ENCODE peak calls at places on chromosomes 13 and 19, in five cellular contexts. One of them, this sample, is unnamed.

GRCh38 chr19:14167594-14168138 is 31.3 kb upstream of the ASF1B start:
- DNase-seq in AG09309: no peak
- DNase-seq in mammary epithelial cell: no peak
- DNase-seq in A549: no peak
- DNase-seq in progenitor cell of endocrine pancreas: no peak
- DNase-seq in this sample: no peak

GRCh38 chr13:34757441-34757840 is 184.6 kb upstream of the NBEA start:
- DNase-seq in AG09309: no peak
- DNase-seq in mammary epithelial cell: peak; percentile 65
- DNase-seq in A549: no peak
- DNase-seq in progenitor cell of endocrine pancreas: no peak
- DNase-seq in this sample: no peak

GRCh38 chr19:42344336-42344893 is 19.0 kb downstream of the MEGF8 start:
- DNase-seq in AG09309: no peak
- DNase-seq in mammary epithelial cell: no peak
- DNase-seq in A549: no peak
- DNase-seq in progenitor cell of endocrine pancreas: no peak
- DNase-seq in this sample: no peak

GRCh38 chr13:24605923-24606372 is 74.3 kb upstream of the ATP12A start:
- DNase-seq in AG09309: peak; percentile 23
- DNase-seq in mammary epithelial cell: peak; percentile 36
- DNase-seq in A549: peak; percentile 34
- DNase-seq in progenitor cell of endocrine pancreas: no peak
- DNase-seq in this sample: no peak

GRCh38 chr13:76758257-76758656 is 127.9 kb downstream of the KCTD12 start:
- DNase-seq in AG09309: no peak
- DNase-seq in mammary epithelial cell: no peak
- DNase-seq in A549: no peak
- DNase-seq in progenitor cell of endocrine pancreas: no peak
- DNase-seq in this sample: no peak

GRCh38 chr19:803686-804418 is 6.6 kb downstream of the PTBP1 start:
- DNase-seq in AG09309: no peak
- DNase-seq in mammary epithelial cell: no peak
- DNase-seq in A549: no peak
- DNase-seq in progenitor cell of endocrine pancreas: no peak
- DNase-seq in this sample: no peak

GRCh38 chr13:79593611-79594275 is 112.8 kb downstream of the NDFIP2 start:
- DNase-seq in AG09309: peak; percentile 33
- DNase-seq in mammary epithelial cell: peak; percentile 98
- DNase-seq in A549: no peak
- DNase-seq in progenitor cell of endocrine pancreas: no peak
- DNase-seq in this sample: no peak

GRCh38 chr13:74210693-74211393 is 76.6 kb upstream of the KLF12 start:
- DNase-seq in AG09309: peak; percentile 98
- DNase-seq in mammary epithelial cell: peak; percentile 96
- DNase-seq in A549: peak; percentile 15
- DNase-seq in progenitor cell of endocrine pancreas: no peak
- DNase-seq in this sample: no peak

GRCh38 chr13:49690990-49691886 is at the start of gene EBPL:
- DNase-seq in AG09309: no peak
- DNase-seq in mammary epithelial cell: peak; percentile 98
- DNase-seq in A549: peak; percentile 87
- DNase-seq in progenitor cell of endocrine pancreas: peak; percentile 85
- DNase-seq in this sample: peak; percentile 96

GRCh38 chr13:23349127-23349897 is 84.2 kb downstream of the SACS start:
- DNase-seq in AG09309: peak; percentile 57
- DNase-seq in mammary epithelial cell: no peak
- DNase-seq in A549: no peak
- DNase-seq in progenitor cell of endocrine pancreas: no peak
- DNase-seq in this sample: no peak

GRCh38 chr19:18202759-18203407 is 959 bp downstream of the RAB3A start:
- DNase-seq in AG09309: no peak
- DNase-seq in mammary epithelial cell: peak; percentile 9
- DNase-seq in A549: no peak
- DNase-seq in progenitor cell of endocrine pancreas: no peak
- DNase-seq in this sample: no peak

GRCh38 chr13:74930402-74931165 is 551.4 kb downstream of the TBC1D4 start:
- DNase-seq in AG09309: peak; percentile 37
- DNase-seq in mammary epithelial cell: peak; percentile 77
- DNase-seq in A549: no peak
- DNase-seq in progenitor cell of endocrine pancreas: no peak
- DNase-seq in this sample: no peak

GRCh38 chr19:53985863-53986262 is 5.6 kb upstream of the CACNG6 start:
- DNase-seq in AG09309: no peak
- DNase-seq in mammary epithelial cell: no peak
- DNase-seq in A549: no peak
- DNase-seq in progenitor cell of endocrine pancreas: no peak
- DNase-seq in this sample: no peak

GRCh38 chr19:42246143-42246868 is 3.9 kb upstream of the GSK3A start:
- DNase-seq in AG09309: peak; percentile 52
- DNase-seq in mammary epithelial cell: peak; percentile 57
- DNase-seq in A549: peak; percentile 85
- DNase-seq in progenitor cell of endocrine pancreas: no peak
- DNase-seq in this sample: peak; percentile 92

GRCh38 chr19:49017666-49018351 is 918 bp upstream of the LHB start:
- DNase-seq in AG09309: no peak
- DNase-seq in mammary epithelial cell: no peak
- DNase-seq in A549: no peak
- DNase-seq in progenitor cell of endocrine pancreas: peak; percentile 59
- DNase-seq in this sample: peak; percentile 90

GRCh38 chr13:64723735-64724134 is 2506.4 kb downstream of the PCDH9 start:
- DNase-seq in AG09309: peak; percentile 63
- DNase-seq in mammary epithelial cell: peak; percentile 90
- DNase-seq in A549: peak; percentile 90
- DNase-seq in progenitor cell of endocrine pancreas: no peak
- DNase-seq in this sample: no peak

GRCh38 chr19:10277795-10278583 is 7.1 kb downstream of the ICAM1 start:
- DNase-seq in AG09309: no peak
- DNase-seq in mammary epithelial cell: no peak
- DNase-seq in A549: no peak
- DNase-seq in progenitor cell of endocrine pancreas: no peak
- DNase-seq in this sample: no peak

GRCh38 chr13:23750383-23751121 is 138.6 kb downstream of the MIPEP start:
- DNase-seq in AG09309: no peak
- DNase-seq in mammary epithelial cell: no peak
- DNase-seq in A549: no peak
- DNase-seq in progenitor cell of endocrine pancreas: no peak
- DNase-seq in this sample: no peak

GRCh38 chr13:22496803-22497508 is 683.8 kb upstream of the SGCG start:
- DNase-seq in AG09309: no peak
- DNase-seq in mammary epithelial cell: no peak
- DNase-seq in A549: no peak
- DNase-seq in progenitor cell of endocrine pancreas: no peak
- DNase-seq in this sample: no peak

GRCh38 chr19:16248380-16249023 is 50.8 kb downstream of the AP1M1 start:
- DNase-seq in AG09309: no peak
- DNase-seq in mammary epithelial cell: no peak
- DNase-seq in A549: no peak
- DNase-seq in progenitor cell of endocrine pancreas: no peak
- DNase-seq in this sample: no peak

GRCh38 chr19:18562086-18562485 is 4.4 kb downstream of the KXD1 start:
- DNase-seq in AG09309: no peak
- DNase-seq in mammary epithelial cell: no peak
- DNase-seq in A549: no peak
- DNase-seq in progenitor cell of endocrine pancreas: no peak
- DNase-seq in this sample: no peak

GRCh38 chr13:109394311-109394988 is 391.9 kb downstream of the IRS2 start:
- DNase-seq in AG09309: no peak
- DNase-seq in mammary epithelial cell: no peak
- DNase-seq in A549: no peak
- DNase-seq in progenitor cell of endocrine pancreas: no peak
- DNase-seq in this sample: no peak

GRCh38 chr19:51488491-51488890 is 10.2 kb downstream of the CEACAM18 start:
- DNase-seq in AG09309: no peak
- DNase-seq in mammary epithelial cell: no peak
- DNase-seq in A549: no peak
- DNase-seq in progenitor cell of endocrine pancreas: no peak
- DNase-seq in this sample: peak; percentile 63

GRCh38 chr19:51493776-51494175 is 7.8 kb downstream of the SIGLEC12 start:
- DNase-seq in AG09309: no peak
- DNase-seq in mammary epithelial cell: no peak
- DNase-seq in A549: no peak
- DNase-seq in progenitor cell of endocrine pancreas: no peak
- DNase-seq in this sample: peak; percentile 10

GRCh38 chr19:51490676-51491075 is 10.9 kb downstream of the SIGLEC12 start:
- DNase-seq in AG09309: no peak
- DNase-seq in mammary epithelial cell: no peak
- DNase-seq in A549: no peak
- DNase-seq in progenitor cell of endocrine pancreas: no peak
- DNase-seq in this sample: peak; percentile 67

GRCh38 chr19:51489113-51489512 is 10.8 kb downstream of the CEACAM18 start:
- DNase-seq in AG09309: no peak
- DNase-seq in mammary epithelial cell: no peak
- DNase-seq in A549: no peak
- DNase-seq in progenitor cell of endocrine pancreas: no peak
- DNase-seq in this sample: peak; percentile 15

DNA sequence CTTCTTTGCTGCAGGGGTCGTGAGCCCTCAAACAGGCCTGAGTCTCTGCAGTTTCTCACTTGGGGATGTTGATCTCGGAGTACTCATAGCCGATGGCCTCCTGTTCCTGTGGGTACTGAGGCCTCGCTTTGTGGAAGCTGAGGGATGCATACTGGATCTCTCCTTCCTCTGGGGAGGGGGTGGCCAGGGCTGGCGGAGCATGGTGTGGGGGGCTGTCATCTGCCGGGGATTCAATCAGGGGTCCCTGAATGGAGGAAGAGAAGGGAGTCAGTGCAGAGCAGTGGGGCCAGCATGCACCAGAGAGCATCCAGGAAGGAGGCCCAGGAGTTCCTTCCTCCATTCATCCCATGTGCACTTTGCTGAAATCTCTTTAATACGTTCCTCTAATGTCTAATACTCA is 10.0 kb downstream of the SIGLEC12 start:
- DNase-seq in AG09309: no peak
- DNase-seq in mammary epithelial cell: no peak
- DNase-seq in A549: no peak
- DNase-seq in progenitor cell of endocrine pancreas: no peak
- DNase-seq in this sample: peak; percentile 56
- TF ChIP-seq CTCF in AG09309: no peak
- TF ChIP-seq CTCF in mammary epithelial cell: no peak
- TF ChIP-seq CTCF in A549: no peak
- TF ChIP-seq CTCF in progenitor cell of endocrine pancreas: no peak
- TF ChIP-seq CTCF in this sample: no peak

GRCh38 chr19:44024900-44025216 is 321 bp upstream of the ZNF222 start:
- DNase-seq in AG09309: no peak
- DNase-seq in mammary epithelial cell: no peak
- DNase-seq in A549: no peak
- DNase-seq in progenitor cell of endocrine pancreas: no peak
- DNase-seq in this sample: no peak

GRCh38 chr19:44021221-44021620 is 4.0 kb upstream of the ZNF222 start:
- DNase-seq in AG09309: no peak
- DNase-seq in mammary epithelial cell: no peak
- DNase-seq in A549: no peak
- DNase-seq in progenitor cell of endocrine pancreas: no peak
- DNase-seq in this sample: no peak

GRCh38 chr19:44025217-44025936 is at the start of gene ZNF222:
- DNase-seq in AG09309: peak; percentile 44
- DNase-seq in mammary epithelial cell: peak; percentile 84
- DNase-seq in A549: peak; percentile 89
- DNase-seq in progenitor cell of endocrine pancreas: peak; percentile 43
- DNase-seq in this sample: peak; percentile 89

GRCh38 chr19:44019498-44019897 is 5.7 kb upstream of the ZNF222 start:
- DNase-seq in AG09309: no peak
- DNase-seq in mammary epithelial cell: no peak
- DNase-seq in A549: no peak
- DNase-seq in progenitor cell of endocrine pancreas: no peak
- DNase-seq in this sample: no peak
- TF ChIP-seq CTCF in AG09309: no peak
- TF ChIP-seq CTCF in mammary epithelial cell: no peak
- TF ChIP-seq CTCF in A549: no peak
- TF ChIP-seq CTCF in progenitor cell of endocrine pancreas: no peak
- TF ChIP-seq CTCF in this sample: no peak

DNA sequence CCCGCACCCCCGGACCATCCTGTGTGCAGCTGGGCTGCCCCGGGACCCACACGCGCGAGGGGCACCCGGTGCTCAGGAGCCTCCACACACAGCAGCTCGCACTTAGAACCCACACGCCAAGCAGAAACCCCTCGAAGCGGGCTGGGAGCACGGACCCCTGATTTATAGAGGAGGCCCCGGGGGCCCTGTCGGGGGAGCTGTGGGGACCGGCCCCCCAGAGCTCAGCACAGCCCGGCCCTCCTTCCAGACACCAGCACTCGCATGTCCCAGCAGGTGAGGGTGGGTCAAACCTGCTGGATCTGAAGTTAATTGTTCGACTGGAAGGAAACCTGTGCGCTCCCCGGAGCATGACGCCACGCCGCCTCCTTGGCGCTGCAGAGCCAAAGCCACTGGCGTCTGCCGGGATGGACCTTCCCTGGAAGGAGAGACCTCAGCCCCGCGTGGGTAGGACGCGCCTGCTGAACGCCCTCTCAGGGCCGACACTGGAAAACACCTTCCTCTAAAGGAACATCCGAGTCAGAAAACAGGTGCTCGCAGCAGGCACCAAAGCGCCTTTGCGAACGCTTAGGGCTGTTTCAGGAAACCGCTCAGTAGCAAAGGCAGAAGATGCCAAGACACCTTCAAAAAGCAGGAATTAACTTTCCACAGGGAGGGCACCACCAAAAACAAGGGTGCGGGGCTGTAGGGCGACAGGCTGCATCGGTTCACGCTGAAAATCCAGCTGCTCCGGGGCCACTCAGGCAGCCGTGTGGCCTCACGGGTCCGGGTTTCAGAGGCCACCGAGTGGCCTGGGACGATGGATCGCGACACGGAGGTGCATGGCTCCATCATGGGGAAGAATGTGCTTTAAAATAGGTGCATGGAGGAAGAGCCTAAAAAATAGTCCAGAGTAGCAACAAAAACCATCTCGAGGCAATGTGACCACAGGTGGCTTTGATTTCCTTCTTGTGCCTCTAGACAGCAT is 37.8 kb upstream of the GRTP1 start:
- DNase-seq in AG09309: no peak
- DNase-seq in mammary epithelial cell: no peak
- DNase-seq in A549: no peak
- DNase-seq in progenitor cell of endocrine pancreas: no peak
- DNase-seq in this sample: no peak
- TF ChIP-seq CTCF in AG09309: no peak
- TF ChIP-seq CTCF in mammary epithelial cell: no peak
- TF ChIP-seq CTCF in A549: no peak
- TF ChIP-seq CTCF in progenitor cell of endocrine pancreas: no peak
- TF ChIP-seq CTCF in this sample: no peak

DNA sequence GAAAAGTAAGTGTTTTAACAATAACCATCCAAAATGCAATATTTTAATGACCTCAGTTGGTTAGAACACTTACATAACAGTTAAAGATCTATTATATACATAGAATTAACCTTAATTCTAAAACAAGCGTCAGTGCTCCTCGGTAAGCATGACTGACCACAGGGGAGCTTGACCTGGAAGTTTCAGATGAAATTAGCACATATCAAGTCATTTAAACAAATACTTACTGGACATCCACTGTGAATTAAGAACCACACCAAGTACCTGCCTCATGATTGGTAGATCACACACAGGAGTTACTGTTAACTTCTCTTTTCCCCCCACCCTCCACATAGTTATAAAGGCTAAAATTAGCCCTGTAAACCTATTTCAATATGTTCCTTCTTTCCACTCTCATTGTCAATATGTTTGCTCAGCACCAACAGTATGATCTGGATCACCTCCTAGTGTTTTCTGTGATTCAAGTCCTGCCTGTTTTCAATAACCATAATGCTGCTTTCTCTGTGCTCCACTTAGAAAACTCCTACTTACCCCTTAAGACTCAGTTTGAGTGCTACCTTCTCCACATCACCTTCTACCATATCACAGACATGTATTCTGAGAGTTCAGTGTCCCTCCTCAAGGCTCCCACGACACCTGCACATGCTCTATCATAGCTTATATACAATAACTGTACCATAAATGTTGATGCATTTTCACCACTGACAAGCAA is 209.0 kb downstream of the VWA8 start:
- DNase-seq in AG09309: no peak
- DNase-seq in mammary epithelial cell: no peak
- DNase-seq in A549: peak; percentile 10
- DNase-seq in progenitor cell of endocrine pancreas: no peak
- DNase-seq in this sample: no peak
- TF ChIP-seq CTCF in AG09309: no peak
- TF ChIP-seq CTCF in mammary epithelial cell: no peak
- TF ChIP-seq CTCF in A549: no peak
- TF ChIP-seq CTCF in progenitor cell of endocrine pancreas: no peak
- TF ChIP-seq CTCF in this sample: no peak